ENCODE peak calls at places on chromosomes 1 and 21, in six cellular contexts. F, B, W, K, X and S are unnamed samples. For H3K4me1, the result is how much of the 10 kb centered on the place peaks cover.

GRCh38 chr21:27268290-27268689 is 301.4 kb upstream of the ADAMTS5 start:
- DNase-seq in F (no peak), B (peak), W (peak), K (no peak), X (peak), S (no peak)

GRCh38 chr1:117044217-117044616 is 15.9 kb upstream of the TTF2 start:
- DNase-seq in F (no peak), B (no peak), W (no peak), K (no peak), X (no peak), S (peak)

GRCh38 chr1:162822391-162823200 is 32.1 kb downstream of the HSD17B7 start:
- DNase-seq in F (no peak), B (no peak), W (no peak), K (peak), X (peak), S (no peak)

GRCh38 chr21:38379171-38379570 is 119.1 kb downstream of the ERG start:
- DNase-seq in F (no peak), B (no peak), W (no peak), K (no peak), X (peak), S (no peak)

GRCh38 chr1:198788561-198789064 is 149.8 kb downstream of the PTPRC start:
- DNase-seq in F (no peak), B (no peak), W (no peak), K (peak), X (no peak), S (peak)

GRCh38 chr1:11337536-11338350 is 64.7 kb downstream of the UBIAD1 start:
- DNase-seq in F (no peak), B (no peak), W (peak), K (peak), X (peak), S (peak)

GRCh38 chr21:26751305-26751704 is 93.9 kb downstream of the ADAMTS1 start:
- DNase-seq in F (no peak), B (no peak), W (no peak), K (no peak), X (no peak), S (no peak)

GRCh38 chr21:42566524-42567180 is 53.0 kb downstream of the SLC37A1 start:
- DNase-seq in F (no peak), B (no peak), W (no peak), K (no peak), X (no peak), S (no peak)

GRCh38 chr1:173329747-173330146 is 122.6 kb upstream of the TNFSF4 start:
- DNase-seq in F (no peak), B (peak), W (peak), K (no peak), X (peak), S (no peak)

GRCh38 chr21:45297329-45297728 is 9.6 kb upstream of the POFUT2 start:
- DNase-seq in F (no peak), B (no peak), W (no peak), K (no peak), X (no peak), S (no peak)

GRCh38 chr1:4697801-4698200 is 43.4 kb downstream of the AJAP1 start:
- DNase-seq in F (no peak), B (no peak), W (no peak), K (no peak), X (no peak), S (no peak)

GRCh38 chr1:9164919-9165318 is 36.0 kb upstream of the GPR157 start:
- DNase-seq in F (no peak), B (no peak), W (no peak), K (no peak), X (no peak), S (no peak)

GRCh38 chr1:175839678-175840669 is 96.6 kb upstream of the TNR start:
- DNase-seq in F (no peak), B (no peak), W (no peak), K (no peak), X (no peak), S (no peak)

GRCh38 chr1:205343431-205344009 is 13.2 kb downstream of the KLHDC8A start:
- DNase-seq in F (no peak), B (no peak), W (no peak), K (no peak), X (peak), S (no peak)

GRCh38 chr1:3651939-3652537 is at the start of gene TP73:
- DNase-seq in F (no peak), B (no peak), W (no peak), K (no peak), X (peak), S (no peak)

GRCh38 chr21:44425307-44425894 is 29.9 kb upstream of the LRRC3 start:
- DNase-seq in F (no peak), B (no peak), W (no peak), K (no peak), X (no peak), S (no peak)

GRCh38 chr1:170836146-170836545 is 99.2 kb upstream of the MROH9 start:
- DNase-seq in F (no peak), B (peak), W (peak), K (no peak), X (peak), S (no peak)

GRCh38 chr1:207241164-207241934 is 80.1 kb upstream of the CD55 start:
- DNase-seq in F (no peak), B (no peak), W (no peak), K (no peak), X (no peak), S (no peak)
- H3K9ac ChIP-seq in F (no peak), B (no peak), W (no peak), K (no peak), X (no peak), S (no peak)

GRCh38 chr1:23814016-23814415 is 11.2 kb downstream of the HMGCL start:
- DNase-seq in F (no peak), B (peak), W (no peak), K (no peak), X (no peak), S (no peak)
- H3K4me1 ChIP-seq in F (under half), B (under half), W (under half), K (under half), X (under half), S (under half)

DNA sequence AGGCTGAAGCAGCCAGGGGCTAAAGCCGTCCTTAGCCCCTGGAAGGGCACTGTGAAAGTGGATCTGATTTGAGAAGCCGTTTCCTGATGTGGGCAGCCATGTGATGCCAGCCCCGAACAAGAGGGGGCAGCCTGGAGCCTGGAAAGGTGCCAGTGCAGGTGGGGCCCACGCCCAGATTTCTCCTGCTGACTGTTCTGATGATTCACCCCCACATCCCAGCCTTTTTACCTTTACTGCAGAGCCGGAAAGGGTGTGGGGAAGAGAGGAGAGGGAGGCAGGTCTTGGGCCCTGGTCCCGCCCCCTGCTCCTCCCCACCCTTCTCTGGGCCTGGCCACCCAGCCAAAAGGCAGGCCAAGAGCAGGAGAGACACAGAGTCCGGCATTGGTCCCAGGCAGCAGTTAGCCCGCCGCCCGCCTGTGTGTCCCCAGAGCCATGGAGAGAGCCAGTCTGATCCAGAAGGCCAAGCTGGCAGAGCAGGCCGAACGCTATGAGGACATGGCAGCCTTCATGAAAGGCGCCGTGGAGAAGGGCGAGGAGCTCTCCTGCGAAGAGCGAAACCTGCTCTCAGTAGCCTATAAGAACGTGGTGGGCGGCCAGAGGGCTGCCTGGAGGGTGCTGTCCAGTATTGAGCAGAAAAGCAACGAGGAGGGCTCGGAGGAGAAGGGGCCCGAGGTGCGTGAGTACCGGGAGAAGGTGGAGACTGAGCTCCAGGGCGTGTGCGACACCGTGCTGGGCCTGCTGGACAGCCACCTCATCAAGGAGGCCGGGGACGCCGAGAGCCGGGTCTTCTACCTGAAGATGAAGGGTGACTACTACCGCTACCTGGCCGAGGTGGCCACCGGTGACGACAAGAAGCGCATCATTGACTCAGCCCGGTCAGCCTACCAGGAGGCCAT is at the start of gene SFN:
- DNase-seq in F (no peak), B (no peak), W (no peak), K (no peak), X (no peak), S (peak)
- H3K4me3 ChIP-seq in F (peak), B (no peak), W (no peak), K (no peak), X (peak), S (peak)

DNA sequence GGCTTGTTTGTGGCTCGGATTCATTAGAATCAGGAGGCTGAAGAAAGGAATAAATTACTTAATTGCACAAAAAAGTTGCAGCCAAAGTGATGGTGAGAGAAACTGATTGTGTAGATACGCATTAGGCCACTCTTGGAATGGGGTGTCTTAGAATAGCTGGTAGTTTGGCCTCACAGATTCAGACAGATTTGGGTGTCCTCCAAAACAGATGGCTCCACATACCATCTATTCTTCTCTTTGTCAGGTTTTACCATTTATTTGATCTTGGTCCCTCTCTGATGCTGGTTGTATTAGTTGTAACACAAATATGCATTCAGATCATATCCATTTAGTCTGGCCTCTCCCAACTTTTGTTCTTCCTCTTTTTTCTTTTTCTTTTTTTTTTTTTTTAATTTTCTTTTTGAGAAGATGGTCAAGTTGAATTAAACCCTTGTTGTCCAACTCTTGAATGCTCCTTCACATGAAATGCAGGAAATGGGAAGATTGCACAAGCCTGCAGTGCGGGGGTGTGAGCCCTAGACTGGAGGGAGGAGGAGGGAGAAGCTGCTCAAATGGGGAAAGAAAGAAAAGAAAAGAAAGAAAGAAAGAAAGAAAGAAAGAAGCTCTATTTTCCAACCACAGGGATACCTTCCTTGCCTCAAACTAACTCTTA is 275.8 kb downstream of the RPS6KC1 start:
- DNase-seq in F (no peak), B (peak), W (peak), K (no peak), X (peak), S (no peak)
- H3K9ac ChIP-seq in F (no peak), B (no peak), W (no peak), K (no peak), X (no peak), S (no peak)

GRCh38 chr1:43947890-43948437 is 1.2 kb downstream of the IPO13 start:
- DNase-seq in F (no peak), B (no peak), W (no peak), K (no peak), X (peak), S (no peak)

GRCh38 chr1:43946244-43947060 is at the start of gene IPO13:
- DNase-seq in F (peak), B (peak), W (peak), K (peak), X (peak), S (peak)

GRCh38 chr1:43944860-43945259 is 1.9 kb upstream of the IPO13 start:
- DNase-seq in F (no peak), B (no peak), W (no peak), K (no peak), X (no peak), S (no peak)

GRCh38 chr1:43947061-43947889 is 525 bp downstream of the IPO13 start:
- DNase-seq in F (no peak), B (no peak), W (no peak), K (no peak), X (no peak), S (peak)

GRCh38 chr1:43945898-43946243 is 879 bp upstream of the IPO13 start:
- DNase-seq in F (no peak), B (no peak), W (no peak), K (no peak), X (no peak), S (no peak)
- H3K4me1 ChIP-seq in F (under half), B (under half), W (under half), K (under half), X (under half), S (under half)

DNA sequence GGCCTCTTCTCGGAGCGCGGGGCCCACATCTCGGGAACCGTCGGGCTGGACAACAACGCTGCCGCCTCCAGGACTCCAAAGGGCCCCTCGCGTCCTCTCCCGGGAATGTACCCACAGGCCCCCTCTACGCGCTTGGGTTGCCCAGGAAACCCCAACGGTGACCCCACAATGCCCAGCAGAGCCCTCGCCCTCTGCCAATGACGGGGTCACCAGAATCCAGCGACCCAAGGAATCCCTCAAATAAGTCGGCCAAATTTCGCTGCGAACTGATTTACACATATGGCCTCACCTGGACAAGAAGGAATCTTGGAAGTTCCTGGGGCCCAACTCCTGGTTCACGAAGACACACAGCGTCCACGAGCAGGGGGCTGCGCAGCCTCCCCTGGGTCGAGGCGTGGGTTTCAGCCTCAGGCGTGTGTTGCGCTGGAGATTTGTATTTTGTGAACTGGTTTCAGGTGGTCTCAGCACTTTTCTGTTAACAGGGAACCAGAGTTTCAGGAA is 78.1 kb downstream of the DESI2 start:
- DNase-seq in F (no peak), B (no peak), W (no peak), K (peak), X (no peak), S (no peak)
- H3K4me3 ChIP-seq in F (no peak), B (peak), W (no peak), K (no peak), X (peak), S (no peak)

DNA sequence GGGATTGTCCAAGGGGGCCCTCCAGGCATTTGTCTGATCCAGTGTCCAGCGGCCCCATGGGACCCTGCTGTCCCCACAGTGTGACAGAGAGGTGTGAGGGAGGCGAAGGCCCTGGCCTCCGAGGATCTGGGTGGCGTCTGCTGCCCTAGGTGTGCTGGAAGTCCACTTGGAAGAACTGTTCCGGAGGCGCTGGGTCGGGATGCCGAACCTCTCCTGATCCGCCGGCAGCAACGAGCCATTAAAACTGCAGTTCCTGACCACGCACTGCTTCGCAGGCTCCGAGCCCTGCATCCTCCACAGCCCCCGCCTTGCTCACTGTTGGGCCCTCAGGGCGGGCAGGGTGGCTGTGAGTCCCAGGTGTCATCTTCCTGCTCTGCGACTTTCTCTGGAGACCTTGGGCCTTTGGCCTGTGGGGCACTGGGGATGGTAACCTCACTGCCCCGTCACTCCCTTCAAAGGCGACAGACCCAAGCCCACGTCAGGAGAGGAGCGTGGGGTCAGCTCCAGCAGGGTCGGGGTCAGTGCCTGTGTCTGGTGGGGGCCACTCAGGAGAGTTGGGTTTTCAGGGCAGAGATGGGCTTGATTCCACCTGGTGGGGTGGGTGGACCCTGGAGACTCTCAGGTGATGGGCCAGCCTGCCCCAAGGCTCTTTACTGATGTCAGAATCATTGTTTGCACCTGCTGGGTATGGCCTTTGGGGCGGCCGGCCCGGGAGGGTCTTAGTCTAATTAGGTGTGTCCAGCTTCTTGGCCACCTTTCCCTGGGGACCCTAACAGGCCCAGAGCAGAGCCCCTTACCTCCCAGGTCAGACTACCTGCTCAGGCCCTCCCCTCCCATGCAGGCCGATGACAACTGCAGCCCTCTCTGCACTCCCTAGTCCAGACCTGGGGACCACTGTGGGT is 3.0 kb downstream of the PRXL2B start:
- DNase-seq in F (no peak), B (no peak), W (no peak), K (no peak), X (no peak), S (no peak)
- H3K9ac ChIP-seq in F (no peak), B (no peak), W (no peak), K (no peak), X (no peak), S (no peak)

GRCh38 chr1:2201062-2201461 is 6.5 kb upstream of the FAAP20 start:
- DNase-seq in F (no peak), B (no peak), W (no peak), K (no peak), X (no peak), S (no peak)
- H3K4me1 ChIP-seq in F (under half), B (under half), W (under half), K (under half), X (under half), S (under half)